ENCODE peak calls at places on chromosome 3, in five cellular contexts. Y is kidney epithelial cell, E is suprapubic skin, G is foreskin fibroblast, W is AG10803. U is an unnamed sample.
A peak's percentile ranks its signal among the peaks of the same experiment; 100 is the strongest.

GRCh38 chr3:156448300-156448699 is 106.6 kb downstream of the SSR3 start:
- DNase-seq in Y (no peak), E (no peak), G (peak; percentile 56), W (peak; percentile 26), U (no peak)

GRCh38 chr3:78003090-78003489 is 963.2 kb downstream of the ROBO2 start:
- DNase-seq in Y (no peak), E (no peak), G (peak; percentile 27), W (no peak), U (no peak)

GRCh38 chr3:146187334-146187950 is 26.5 kb upstream of the PLOD2 start:
- DNase-seq in Y (no peak), E (no peak), G (peak; percentile 68), W (peak; percentile 46), U (no peak)

GRCh38 chr3:168475730-168476129 is 380.0 kb upstream of the GOLIM4 start:
- DNase-seq in Y (no peak), E (no peak), G (no peak), W (no peak), U (no peak)

GRCh38 chr3:3798641-3799113 is 554 bp upstream of the LRRN1 start:
- DNase-seq in Y (no peak), E (no peak), G (no peak), W (no peak), U (no peak)

GRCh38 chr3:36405193-36405592 is 24.9 kb downstream of the STAC start:
- DNase-seq in Y (no peak), E (no peak), G (peak; percentile 5), W (no peak), U (no peak)

GRCh38 chr3:155785662-155786295 is 20.3 kb downstream of the C3orf33 start:
- DNase-seq in Y (no peak), E (no peak), G (no peak), W (no peak), U (no peak)

GRCh38 chr3:127925384-127925783 is 10.4 kb downstream of the KBTBD12 start:
- DNase-seq in Y (no peak), E (no peak), G (no peak), W (no peak), U (no peak)

GRCh38 chr3:69203631-69204314 is 81.4 kb upstream of the LMOD3 start:
- DNase-seq in Y (no peak), E (no peak), G (no peak), W (no peak), U (no peak)

GRCh38 chr3:17820704-17821103 is 78.3 kb upstream of the TBC1D5 start:
- DNase-seq in Y (no peak), E (no peak), G (peak; percentile 23), W (peak; percentile 26), U (no peak)

GRCh38 chr3:188749010-188749617 is 422.7 kb upstream of the TPRG1 start:
- DNase-seq in Y (no peak), E (no peak), G (no peak), W (no peak), U (no peak)

GRCh38 chr3:155079795-155080546 is at the start of gene MME:
- DNase-seq in Y (no peak), E (peak; percentile 68), G (peak; percentile 97), W (peak; percentile 80), U (no peak)

GRCh38 chr3:83873550-83873949 is 1085.2 kb upstream of the CADM2 start:
- DNase-seq in Y (no peak), E (no peak), G (peak; percentile 34), W (no peak), U (no peak)

GRCh38 chr3:134250717-134251220 is at the start of gene RYK:
- DNase-seq in Y (no peak), E (peak; percentile 90), G (peak; percentile 93), W (peak; percentile 66), U (no peak)

GRCh38 chr3:136734382-136735070 is 17.7 kb downstream of the STAG1 start:
- DNase-seq in Y (no peak), E (no peak), G (no peak), W (no peak), U (no peak)

GRCh38 chr3:117626577-117626976 is 917.0 kb downstream of the TUSC7 start:
- DNase-seq in Y (no peak), E (no peak), G (no peak), W (no peak), U (no peak)

GRCh38 chr3:35617370-35617769 is 22.0 kb upstream of the ARPP21 start:
- DNase-seq in Y (no peak), E (no peak), G (no peak), W (no peak), U (no peak)

GRCh38 chr3:141939759-141940158 is 63.3 kb downstream of the ATP1B3 start:
- DNase-seq in Y (no peak), E (no peak), G (no peak), W (no peak), U (no peak)

GRCh38 chr3:175672119-175672689 is 813.1 kb downstream of the NAALADL2 start:
- DNase-seq in Y (no peak), E (no peak), G (peak; percentile 67), W (peak; percentile 15), U (no peak)

GRCh38 chr3:48685603-48686511 is at the start of gene NCKIPSD:
- DNase-seq in Y (no peak), E (peak; percentile 91), G (peak; percentile 95), W (peak; percentile 72), U (no peak)

GRCh38 chr3:42080452-42080872 is 10.7 kb upstream of the TRAK1 start:
- DNase-seq in Y (no peak), E (no peak), G (peak; percentile 78), W (peak; percentile 76), U (no peak)

GRCh38 chr3:4343258-4343657 is 40.1 kb downstream of the SETMAR start:
- DNase-seq in Y (no peak), E (no peak), G (peak; percentile 34), W (peak; percentile 80), U (no peak)

GRCh38 chr3:88005066-88005465 is 53.7 kb downstream of the CGGBP1 start:
- DNase-seq in Y (peak; percentile 9), E (no peak), G (peak; percentile 27), W (peak; percentile 41), U (no peak)
- TF ChIP-seq CTCF in Y (peak; percentile 38), E (no peak), G (peak; percentile 8), W (peak; percentile 54), U (no peak)

GRCh38 chr3:54830658-54831057 is 97.2 kb downstream of the LRTM1 start:
- DNase-seq in Y (no peak), E (no peak), G (peak; percentile 43), W (no peak), U (no peak)
- TF ChIP-seq CTCF in Y (peak; percentile 64), E (no peak), G (peak; percentile 62), W (peak; percentile 55), U (no peak)

GRCh38 chr3:152835311-152836102 is 576 bp downstream of the P2RY1 start:
- DNase-seq in Y (no peak), E (peak; percentile 67), G (peak; percentile 80), W (peak; percentile 34), U (peak; percentile 87)
- TF ChIP-seq CTCF in Y (peak; percentile 45), E (no peak), G (no peak), W (peak; percentile 23), U (no peak)

DNA sequence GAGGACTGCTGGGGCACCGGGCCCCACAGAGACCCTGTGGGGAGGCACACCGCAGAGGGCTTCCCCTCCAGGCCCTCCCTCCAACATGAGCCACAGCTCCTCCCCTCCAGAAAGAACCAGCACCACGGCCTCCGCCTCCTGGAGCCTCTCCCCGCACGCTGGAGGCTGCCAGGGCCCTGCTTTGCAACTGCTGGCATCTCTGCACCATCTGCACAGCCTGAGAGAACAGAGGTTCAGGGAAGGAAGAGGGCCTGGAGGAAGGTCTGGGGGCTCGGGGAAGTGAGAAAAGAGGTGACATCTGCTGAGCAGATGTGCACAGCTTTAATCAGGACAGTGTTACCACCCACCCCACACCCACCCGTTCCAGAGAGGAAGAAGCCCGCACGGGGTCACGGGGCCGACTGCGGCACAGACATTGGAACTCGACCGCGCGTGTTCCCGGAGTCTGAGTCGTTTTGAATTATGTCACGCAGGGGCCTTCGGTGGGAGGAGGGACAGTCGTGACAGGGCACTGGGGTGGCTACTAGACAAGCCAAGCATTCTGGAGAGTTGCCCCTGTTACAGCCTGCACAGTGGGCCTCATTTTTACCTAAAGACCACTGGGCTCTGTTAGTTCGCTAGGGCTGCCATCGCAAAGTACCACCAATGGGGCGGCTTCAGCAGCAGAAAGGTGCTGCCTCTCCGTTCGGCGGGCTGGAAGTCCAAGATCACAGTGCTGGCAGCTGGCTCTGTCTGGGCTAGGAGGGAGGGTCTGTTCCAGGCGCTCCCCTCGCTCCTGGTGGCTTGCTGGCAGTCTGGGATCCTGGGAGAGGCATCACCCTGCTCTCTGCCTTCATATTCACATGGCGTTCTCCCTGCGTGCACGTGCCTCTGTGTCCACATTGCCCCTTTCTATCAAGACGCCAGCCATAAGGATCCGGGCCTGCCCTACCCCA is 194.8 kb downstream of the XXYLT1 start:
- DNase-seq in Y (no peak), E (peak; percentile 43), G (no peak), W (peak; percentile 38), U (no peak)
- TF ChIP-seq CTCF in Y (no peak), E (no peak), G (no peak), W (no peak), U (no peak)

DNA sequence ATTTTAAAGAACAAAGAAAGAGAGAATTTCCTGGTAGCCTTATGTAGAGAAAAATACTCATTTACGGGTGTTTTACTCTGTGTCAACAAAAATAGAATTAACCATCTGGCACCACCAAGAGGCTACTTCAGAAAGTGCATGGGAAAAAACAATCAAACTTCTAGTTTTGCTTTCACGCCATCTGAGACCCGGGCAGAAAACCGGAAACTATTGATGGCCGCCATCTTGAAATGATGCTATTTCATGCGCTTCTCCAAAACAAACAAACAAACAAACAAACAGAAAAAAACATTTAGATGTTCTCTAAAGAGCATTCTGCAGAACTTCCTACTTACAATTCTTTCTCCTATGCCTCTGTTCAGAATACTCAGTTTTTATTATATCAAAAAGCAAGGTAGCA is 49.4 kb upstream of the SYNPR start:
- DNase-seq in Y (no peak), E (no peak), G (peak; percentile 64), W (peak; percentile 48), U (no peak)
- TF ChIP-seq CTCF in Y (peak; percentile 49), E (no peak), G (peak; percentile 51), W (peak; percentile 73), U (no peak)

GRCh38 chr3:122458992-122459391 is 43.1 kb upstream of the WDR5B start:
- DNase-seq in Y (peak; percentile 14), E (no peak), G (peak; percentile 76), W (peak; percentile 73), U (no peak)
- TF ChIP-seq CTCF in Y (peak; percentile 32), E (no peak), G (no peak), W (peak; percentile 62), U (no peak)

GRCh38 chr3:44077267-44077666 is 164.4 kb upstream of the TOPAZ1 start:
- DNase-seq in Y (no peak), E (no peak), G (peak; percentile 45), W (peak; percentile 20), U (no peak)
- TF ChIP-seq CTCF in Y (peak; percentile 26), E (no peak), G (peak; percentile 19), W (peak; percentile 34), U (no peak)

GRCh38 chr3:172175254-172175599 is 135.8 kb downstream of the FNDC3B start:
- DNase-seq in Y (no peak), E (no peak), G (no peak), W (no peak), U (no peak)
- TF ChIP-seq CTCF in Y (no peak), E (no peak), G (no peak), W (no peak), U (no peak)

DNA sequence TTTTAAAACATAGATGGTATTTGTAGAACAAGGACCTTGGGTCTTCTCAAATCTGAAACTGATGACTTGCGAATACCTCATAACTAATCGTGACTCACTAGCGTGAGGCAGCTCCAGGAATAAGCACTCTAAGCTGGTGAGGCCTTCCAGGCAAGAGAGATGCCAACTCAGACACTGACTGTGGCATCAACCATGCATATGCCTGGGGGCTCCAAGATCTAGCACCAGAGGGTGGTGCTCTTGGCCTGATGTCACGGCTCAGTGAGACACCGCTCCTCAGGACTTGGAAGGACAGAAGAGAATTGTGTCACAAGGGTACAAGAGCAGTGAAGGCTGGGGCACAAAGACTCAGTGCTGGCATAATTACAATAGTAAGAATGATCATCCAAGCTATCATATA is 125.0 kb upstream of the TRIM42 start:
- DNase-seq in Y (no peak), E (no peak), G (no peak), W (peak; percentile 2), U (no peak)
- TF ChIP-seq CTCF in Y (no peak), E (no peak), G (no peak), W (peak; percentile 5), U (no peak)